ENCODE peak calls at places on chromosomes 4 and X, in eight cellular contexts. B is uterus; Y is CD8-positive, alpha-beta T cell; T is cardiac fibroblast; N is A549; I is stomach; P is fibroblast of mammary gland; W is foreskin fibroblast. M is an unnamed sample.

GRCh38 chr4:123545569-123546122 is 149.1 kb downstream of the SPRY1 start:
- DNase-seq in T (no peak), Y (no peak), W (no peak), I (no peak), B (no peak), P (no peak), N (no peak), M (no peak)

GRCh38 chrX:118644378-118644777 is 83.0 kb upstream of the IL13RA1 start:
- DNase-seq in Y (no peak), B (no peak), I (no peak), P (peak), T (peak), N (peak), W (peak), M (peak)

GRCh38 chr4:156957558-156957957 is 14.0 kb downstream of the PDGFC start:
- DNase-seq in P (no peak), W (no peak), Y (no peak), T (no peak), B (no peak), I (no peak), N (no peak), M (no peak)

GRCh38 chrX:139720136-139720535 is 12.2 kb upstream of the MCF2 start:
- DNase-seq in N (peak), B (no peak), Y (no peak), P (peak), T (peak), W (peak), I (no peak), M (no peak)

GRCh38 chr4:21688596-21689265 is 259.8 kb downstream of the KCNIP4 start:
- DNase-seq in N (no peak), I (no peak), W (no peak), Y (no peak), T (no peak), P (no peak), B (no peak), M (no peak)

GRCh38 chrX:44651347-44651746 is 108.7 kb upstream of the FUNDC1 start:
- DNase-seq in T (no peak), Y (no peak), N (no peak), W (no peak), I (no peak), B (no peak), P (no peak), M (no peak)

GRCh38 chr4:123265443-123265842 is 131.2 kb upstream of the SPRY1 start:
- DNase-seq in B (no peak), T (no peak), I (no peak), Y (no peak), N (no peak), W (no peak), P (no peak), M (no peak)

GRCh38 chrX:85992811-85993229 is 54.5 kb downstream of the CHM start:
- DNase-seq in I (no peak), W (peak), B (no peak), Y (no peak), P (peak), N (no peak), T (peak), M (peak)

GRCh38 chr4:112112590-112113170 is 32.6 kb upstream of the FAM241A start:
- DNase-seq in W (no peak), B (no peak), N (peak), Y (no peak), T (no peak), P (no peak), I (no peak), M (no peak)

GRCh38 chrX:40173662-40174593 is 76.2 kb upstream of the BCOR start:
- DNase-seq in P (no peak), N (no peak), Y (no peak), W (peak), B (peak), T (no peak), I (peak), M (no peak)

GRCh38 chr4:185708348-185708747 is 103.6 kb downstream of the SORBS2 start:
- DNase-seq in Y (no peak), I (no peak), P (peak), N (no peak), T (peak), W (peak), B (no peak), M (peak)

GRCh38 chrX:135481696-135482179 is 38.7 kb upstream of the INTS6L start:
- DNase-seq in I (no peak), B (no peak), P (no peak), Y (no peak), W (no peak), N (no peak), T (no peak), M (no peak)

GRCh38 chrX:49163555-49164419 is 1.2 kb downstream of the MAGIX start:
- DNase-seq in I (peak), N (peak), W (peak), P (peak), B (peak), T (peak), Y (no peak), M (peak)

GRCh38 chr4:98055800-98056501 is 87.3 kb downstream of the STPG2 start:
- DNase-seq in N (no peak), B (no peak), I (no peak), W (no peak), P (no peak), T (no peak), Y (no peak), M (no peak)

GRCh38 chr4:112170451-112170993 is 25.3 kb downstream of the FAM241A start:
- DNase-seq in W (peak), Y (no peak), T (peak), P (peak), B (no peak), N (peak), I (no peak), M (no peak)

GRCh38 chrX:43882294-43882681 is at the start of gene MAOB:
- DNase-seq in I (peak), T (no peak), B (peak), N (no peak), Y (no peak), P (peak), W (peak), M (no peak)

GRCh38 chr4:34105311-34105710 is 2139.0 kb downstream of the ARAP2 start:
- DNase-seq in I (no peak), B (no peak), N (no peak), W (peak), P (peak), T (peak), Y (no peak), M (no peak)

GRCh38 chrX:150502091-150502490 is 66.3 kb upstream of the MTM1 start:
- DNase-seq in T (no peak), W (no peak), Y (no peak), I (no peak), P (no peak), B (no peak), N (no peak), M (no peak)

GRCh38 chrX:51866156-51866555 is 27.3 kb upstream of the MAGED1 start:
- DNase-seq in B (no peak), Y (no peak), I (no peak), W (no peak), P (peak), T (peak), N (no peak), M (no peak)

GRCh38 chr4:33882246-33882990 is 2361.9 kb downstream of the ARAP2 start:
- DNase-seq in P (peak), T (peak), W (peak), Y (no peak), I (no peak), N (no peak), B (no peak), M (no peak)

GRCh38 chr4:67401902-67402301 is 143.4 kb downstream of the CENPC start:
- DNase-seq in B (no peak), N (no peak), I (no peak), P (no peak), W (no peak), T (no peak), Y (no peak), M (no peak)

GRCh38 chrX:50903387-50904027 is 7.0 kb upstream of the BMP15 start:
- DNase-seq in T (peak), Y (no peak), P (peak), B (no peak), I (no peak), W (peak), N (peak), M (peak)

GRCh38 chr4:181157647-181158046 is 1085.6 kb upstream of the TENM3 start:
- DNase-seq in Y (no peak), T (no peak), P (no peak), N (no peak), W (no peak), I (no peak), B (no peak), M (no peak)

GRCh38 chr4:169295822-169296221 is 25.1 kb upstream of the SH3RF1 start:
- DNase-seq in W (no peak), Y (no peak), I (no peak), T (no peak), N (no peak), P (no peak), B (no peak), M (no peak)

GRCh38 chr4:24195976-24196736 is 306.3 kb upstream of the PPARGC1A start:
- DNase-seq in B (no peak), P (no peak), I (no peak), N (no peak), Y (no peak), W (no peak), T (no peak), M (no peak)

GRCh38 chr4:10898072-10898471 is 213.5 kb upstream of the CLNK start:
- DNase-seq in T (no peak), Y (no peak), P (no peak), B (no peak), W (no peak), N (no peak), I (no peak), M (no peak)

GRCh38 chr4:10897076-10897475 is 212.5 kb upstream of the CLNK start:
- DNase-seq in Y (no peak), N (no peak), T (no peak), I (no peak), B (no peak), W (no peak), P (no peak), M (no peak)

GRCh38 chr4:10889819-10890218 is 205.3 kb upstream of the CLNK start:
- DNase-seq in T (no peak), P (no peak), I (no peak), N (no peak), Y (no peak), B (no peak), W (no peak), M (no peak)

GRCh38 chr4:10891866-10892265 is 207.3 kb upstream of the CLNK start:
- DNase-seq in Y (no peak), B (no peak), N (no peak), P (no peak), T (no peak), W (no peak), I (no peak), M (no peak)

DNA sequence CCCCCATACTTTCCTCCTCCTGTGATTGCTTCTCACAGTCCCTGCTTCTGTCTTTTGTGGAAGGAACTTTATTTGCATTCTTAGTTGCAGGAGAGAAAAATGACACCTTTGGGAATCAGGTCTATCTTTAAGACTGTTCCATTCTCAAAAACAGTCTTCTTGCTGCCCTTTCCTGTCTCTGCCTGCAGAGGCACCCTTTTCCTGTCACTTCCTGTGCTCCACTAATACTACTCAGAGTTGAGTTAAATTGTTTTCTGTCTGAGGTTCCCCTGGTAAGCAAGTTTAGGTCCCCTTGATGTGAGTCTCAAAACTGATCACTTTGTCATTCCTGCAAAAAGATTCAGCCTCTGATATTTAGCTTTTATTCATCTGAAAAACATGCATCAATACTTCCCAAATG is 208.8 kb upstream of the CLNK start:
- DNase-seq in W (peak), P (no peak), I (no peak), Y (no peak), B (no peak), N (no peak), T (no peak), M (no peak)
- TF ChIP-seq CTCF in W (no peak), P (peak), I (no peak), Y (no peak), B (no peak), N (no peak), T (peak), M (peak)

DNA sequence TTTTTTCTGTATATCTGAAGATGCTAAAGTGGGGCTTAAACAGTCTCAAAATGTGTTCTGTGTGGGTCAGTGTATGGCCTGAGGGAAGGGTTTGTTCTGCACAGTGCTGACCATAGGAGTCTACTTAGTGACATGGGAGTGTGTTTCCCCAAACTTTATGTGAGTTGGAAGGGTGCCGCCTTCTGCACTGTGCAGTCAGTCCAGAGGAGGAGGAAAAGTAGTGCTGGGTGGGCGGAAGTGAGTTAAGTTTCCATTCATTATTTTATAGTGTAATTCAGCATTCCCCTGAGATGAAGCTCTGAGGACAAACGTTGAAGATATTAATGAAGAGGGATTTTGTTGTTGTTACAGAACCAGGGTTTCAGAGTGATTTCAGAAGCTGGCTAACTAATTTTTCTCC is 2.9 kb downstream of the CHST7 start:
- DNase-seq in P (peak), W (peak), N (no peak), B (peak), Y (no peak), I (no peak), T (peak), M (no peak)
- H3K4me3 ChIP-seq in P (no peak), W (peak), N (peak), B (no peak), Y (no peak), I (peak), T (peak), M (no peak)

GRCh38 chrX:132520213-132520612 is 31.4 kb upstream of the MBNL3 start:
- DNase-seq in T (no peak), Y (no peak), W (no peak), P (no peak), I (no peak), N (no peak), B (no peak), M (no peak)

GRCh38 chrX:132520792-132521191 is 32.0 kb upstream of the MBNL3 start:
- DNase-seq in N (no peak), T (no peak), Y (no peak), P (no peak), W (no peak), I (no peak), B (no peak), M (no peak)

DNA sequence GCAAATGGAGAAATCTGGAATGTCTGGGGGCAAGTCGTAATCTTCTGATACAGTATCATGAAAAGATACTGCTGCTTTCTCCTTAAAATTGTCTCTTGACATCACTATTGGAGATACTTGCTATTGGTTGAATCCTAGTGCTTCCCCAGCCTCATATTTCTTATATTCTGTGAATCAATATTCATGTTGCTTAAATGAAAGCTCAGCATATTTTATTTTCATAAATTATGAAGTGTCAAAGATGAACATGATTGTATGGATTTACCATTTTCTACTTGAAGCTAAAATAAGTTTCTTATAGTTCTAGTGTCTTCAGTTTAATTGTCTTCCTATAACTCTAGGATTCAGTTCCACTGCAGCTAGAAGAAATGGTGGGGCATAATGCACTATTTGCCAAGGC is 29.6 kb upstream of the MBNL3 start:
- DNase-seq in B (no peak), N (no peak), T (no peak), Y (no peak), W (no peak), I (no peak), P (no peak), M (no peak)
- TF ChIP-seq CTCF in B (no peak), N (no peak), T (no peak), Y (no peak), W (no peak), I (no peak), P (no peak), M (no peak)

DNA sequence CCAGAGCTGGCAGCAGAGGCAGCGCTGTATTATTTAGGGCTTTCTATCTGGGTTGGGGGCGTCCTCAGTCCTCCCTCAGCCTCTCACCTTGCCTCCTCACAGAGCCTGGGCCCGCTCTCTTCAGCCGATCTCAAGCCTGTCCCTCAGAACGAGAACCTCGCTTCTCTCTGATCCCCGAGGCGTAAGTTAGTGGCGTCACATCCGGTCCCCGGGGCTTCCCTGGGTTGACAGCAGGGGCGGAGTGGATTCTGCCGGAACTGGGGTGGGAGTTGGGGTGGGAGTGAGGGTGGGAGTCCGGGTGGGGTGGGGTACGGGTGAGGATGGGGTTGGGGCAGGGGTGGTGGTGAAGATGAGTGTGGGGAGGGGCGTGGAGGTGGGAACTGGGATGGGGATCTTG is at the start of gene MAGEA10:
- DNase-seq in B (no peak), P (no peak), Y (no peak), T (no peak), N (no peak), W (no peak), I (no peak), M (no peak)
- H3K4me3 ChIP-seq in B (no peak), P (no peak), Y (no peak), T (no peak), N (no peak), W (no peak), I (no peak), M (no peak)

GRCh38 chr4:37884855-37885487 is 5.9 kb upstream of the TBC1D1 start:
- DNase-seq in I (no peak), B (no peak), Y (no peak), N (no peak), P (no peak), W (no peak), T (no peak), M (no peak)

GRCh38 chr4:37885496-37885895 is 5.4 kb upstream of the TBC1D1 start:
- DNase-seq in Y (no peak), P (no peak), B (peak), W (no peak), I (no peak), T (peak), N (no peak), M (no peak)

GRCh38 chr4:37879365-37879764 is 11.5 kb upstream of the TBC1D1 start:
- DNase-seq in Y (no peak), T (no peak), W (no peak), I (no peak), N (no peak), P (no peak), B (no peak), M (no peak)

GRCh38 chr4:37882665-37883296 is 8.1 kb upstream of the TBC1D1 start:
- DNase-seq in N (peak), P (no peak), I (no peak), W (no peak), Y (no peak), T (no peak), B (no peak), M (no peak)
- TF ChIP-seq CTCF in N (no peak), P (peak), I (no peak), W (no peak), Y (no peak), T (no peak), B (no peak), M (no peak)

GRCh38 chr4:102620697-102621497 is 119.7 kb downstream of the NFKB1 start:
- DNase-seq in I (peak), T (peak), Y (no peak), B (no peak), N (peak), P (peak), W (peak), M (peak)
- H3K4me3 ChIP-seq in I (peak), T (peak), Y (no peak), B (no peak), N (peak), P (no peak), W (no peak), M (no peak)

DNA sequence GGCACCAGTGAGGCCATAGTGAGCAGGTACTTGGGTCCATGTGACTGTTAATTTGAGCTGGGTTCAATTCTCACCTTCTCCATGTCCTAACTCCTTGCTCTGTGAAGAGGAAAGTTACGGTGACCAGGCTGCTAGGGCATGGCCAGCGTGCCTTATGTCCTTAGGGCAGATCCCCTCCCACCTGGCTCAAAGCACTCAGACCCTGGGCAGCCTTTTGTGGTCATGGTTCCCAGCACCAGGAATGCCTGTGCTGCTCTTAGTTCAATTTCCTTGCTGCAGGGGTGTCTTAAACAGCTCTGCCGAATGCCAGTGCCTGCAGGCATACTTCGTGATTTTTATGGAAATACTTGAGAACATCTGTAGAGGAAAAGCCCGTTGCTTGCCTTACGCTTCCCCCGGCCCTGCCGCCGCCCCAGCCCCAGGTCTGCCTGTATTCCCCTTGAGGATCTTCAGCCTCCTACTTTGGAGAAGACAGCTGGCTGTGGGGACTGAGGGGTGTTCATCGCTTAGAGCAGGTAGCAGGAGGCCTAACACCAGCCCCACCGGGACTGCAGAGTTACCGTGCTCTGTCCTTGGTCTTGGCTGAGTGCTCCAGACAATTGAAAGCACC is 3.1 kb upstream of the CDK16 start:
- DNase-seq in B (no peak), N (no peak), Y (no peak), P (no peak), T (no peak), W (no peak), I (no peak), M (no peak)
- TF ChIP-seq CTCF in B (no peak), N (no peak), Y (no peak), P (no peak), T (no peak), W (no peak), I (no peak), M (no peak)

DNA sequence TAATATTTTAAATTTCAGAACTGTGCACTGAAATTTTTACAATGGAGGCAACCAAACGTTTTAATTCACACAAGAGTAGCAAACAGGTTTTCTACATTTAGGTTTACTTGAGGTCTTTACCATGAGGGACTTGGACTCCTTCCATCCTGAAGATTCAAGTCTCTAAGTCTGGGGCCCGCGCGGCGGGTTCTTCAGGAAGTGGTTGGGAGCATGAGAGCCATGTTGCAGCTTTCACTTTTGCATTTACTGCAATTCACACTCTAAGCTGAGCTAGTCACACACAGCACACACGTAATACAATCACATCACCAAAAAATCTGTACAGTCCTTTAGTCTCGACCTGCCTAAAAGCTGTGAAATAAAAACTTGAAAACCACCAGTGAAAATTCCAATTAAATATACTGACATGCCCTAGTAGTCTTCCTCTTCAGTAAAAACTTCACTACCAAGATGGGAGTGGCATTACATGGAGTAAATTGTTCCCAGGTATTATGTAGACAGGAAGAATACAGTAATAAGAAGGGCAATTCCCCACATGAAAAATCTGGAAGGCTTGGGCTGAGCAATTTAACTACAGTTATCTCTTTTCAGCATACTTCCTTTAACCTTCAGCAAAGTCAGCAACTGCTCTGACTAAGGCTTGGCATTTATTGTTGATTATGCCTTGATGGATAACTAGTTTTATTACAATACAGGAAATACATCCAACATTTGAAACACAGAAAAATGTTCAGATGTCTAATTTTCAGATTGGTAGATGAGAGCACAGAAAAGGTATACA is 571.1 kb upstream of the DIPK2B start:
- DNase-seq in T (peak), W (peak), I (peak), Y (no peak), N (peak), P (peak), B (no peak), M (no peak)
- H3K4me3 ChIP-seq in T (peak), W (peak), I (peak), Y (peak), N (peak), P (peak), B (no peak), M (peak)